ENCODE peak calls at places on chromosomes 7 and 10, in ten cellular contexts. L is NCI-H1105 treated with DMSO at 0.1 percent for 48 hours; F is OCI-M1; H is ELR; Q is RPMI8226; D is stimulated activated CD8-positive, alpha-beta memory T cell treated with anti-CD3 and anti-CD28 coated beads, Interleukin-15, amount 100 ng/mL, for 1 hour; P is activated T-cell treated with anti-CD3 and anti-CD28 coated beads for 1 hour; S is activated naive CD4-positive, alpha-beta T cell; T is activated CD8-positive, alpha-beta T cell treated with anti-CD3 and anti-CD28 coated beads for 36 hours; A is psoas muscle. U is an unnamed sample.

GRCh38 chr7:1055084-1055450 is 10.7 kb downstream of the GPR146 start:
- DNase-seq in L (no peak), F (peak; percentile 92), H (no peak), Q (no peak), D (no peak), P (peak; percentile 52), S (peak; percentile 17), T (peak; percentile 68), A (peak; percentile 68), U (peak; percentile 62)

GRCh38 chr7:47578581-47579270 is 3.2 kb downstream of the TNS3 start:
- DNase-seq in L (no peak), F (no peak), H (peak; percentile 81), Q (no peak), D (no peak), P (no peak), S (no peak), T (peak; percentile 14), A (no peak), U (no peak)

GRCh38 chr10:99325261-99325660 is 3.9 kb upstream of the CNNM1 start:
- DNase-seq in L (no peak), F (no peak), H (no peak), Q (no peak), D (no peak), P (no peak), S (no peak), T (no peak), A (no peak), U (no peak)

GRCh38 chr10:102634696-102635095 is 9.6 kb upstream of the TRIM8 start:
- DNase-seq in L (no peak), F (no peak), H (no peak), Q (no peak), D (no peak), P (no peak), S (no peak), T (no peak), A (peak; percentile 9), U (no peak)

GRCh38 chr7:94561841-94562514 is 52.4 kb downstream of the CASD1 start:
- DNase-seq in L (no peak), F (no peak), H (peak; percentile 87), Q (no peak), D (no peak), P (no peak), S (no peak), T (no peak), A (no peak), U (no peak)

GRCh38 chr7:74084722-74085578 is 1.3 kb downstream of the LIMK1 start:
- DNase-seq in L (no peak), F (no peak), H (no peak), Q (no peak), D (no peak), P (no peak), S (no peak), T (no peak), A (peak; percentile 36), U (peak; percentile 12)

GRCh38 chr10:130023454-130024230 is 59.6 kb upstream of the EBF3 start:
- DNase-seq in L (no peak), F (no peak), H (no peak), Q (peak; percentile 26), D (no peak), P (no peak), S (no peak), T (no peak), A (no peak), U (no peak)

GRCh38 chr7:123871998-123872867 is 27.3 kb downstream of the HYAL4 start:
- DNase-seq in L (peak; percentile 55), F (peak; percentile 72), H (peak; percentile 59), Q (peak; percentile 57), D (no peak), P (peak; percentile 2), S (no peak), T (peak; percentile 61), A (peak; percentile 19), U (peak; percentile 74)

GRCh38 chr10:98055875-98056516 is 25.6 kb upstream of the CRTAC1 start:
- DNase-seq in L (no peak), F (peak; percentile 65), H (peak; percentile 26), Q (peak; percentile 42), D (no peak), P (no peak), S (no peak), T (peak; percentile 49), A (no peak), U (peak; percentile 56)

GRCh38 chr7:22482476-22482875 is 17.5 kb downstream of the STEAP1B start:
- DNase-seq in L (no peak), F (no peak), H (peak; percentile 20), Q (no peak), D (no peak), P (no peak), S (no peak), T (no peak), A (no peak), U (no peak)

GRCh38 chr7:79453558-79454324 is at the start of gene MAGI2:
- DNase-seq in L (no peak), F (peak; percentile 79), H (peak; percentile 71), Q (no peak), D (no peak), P (no peak), S (no peak), T (peak; percentile 19), A (peak; percentile 86), U (no peak)

GRCh38 chr7:7944619-7945282 is 23.8 kb upstream of the GLCCI1 start:
- DNase-seq in L (no peak), F (no peak), H (no peak), Q (peak; percentile 93), D (peak; percentile 4), P (peak; percentile 9), S (no peak), T (peak; percentile 81), A (peak; percentile 31), U (peak; percentile 92)

U was measured in NAMALWA.